ENCODE peak calls at places on chromosomes 7 and 10, in five cellular contexts. R is GM23338, K is upper lobe of right lung, M is astrocyte of the cerebellum, B is NB4. Y is an unnamed sample.

GRCh38 chr10:68367121-68367520 is 34.4 kb upstream of the PBLD start:
- DNase-seq in R (no peak), K (no peak), M (no peak), B (no peak), Y (no peak)

GRCh38 chr10:70111496-70111895 is 21.1 kb downstream of the AIFM2 start:
- DNase-seq in R (no peak), K (no peak), M (no peak), B (no peak), Y (no peak)

GRCh38 chr7:101502466-101503098 is 126.5 kb downstream of the MYL10 start:
- DNase-seq in R (no peak), K (no peak), M (no peak), B (no peak), Y (no peak)

GRCh38 chr7:40786909-40787308 is 652.1 kb downstream of the SUGCT start:
- DNase-seq in R (no peak), K (no peak), M (no peak), B (no peak), Y (no peak)

GRCh38 chr7:134632937-134633540 is 13.6 kb upstream of the BPGM start:
- DNase-seq in R (peak), K (no peak), M (no peak), B (peak), Y (no peak)

GRCh38 chr10:108465871-108466641 is 1301.5 kb upstream of the SORCS1 start:
- DNase-seq in R (peak), K (peak), M (no peak), B (no peak), Y (no peak)

GRCh38 chr10:30398788-30399187 is 35.2 kb upstream of the MAP3K8 start:
- DNase-seq in R (no peak), K (no peak), M (no peak), B (no peak), Y (no peak)

GRCh38 chr10:118041316-118041715 is 5.4 kb downstream of the RAB11FIP2 start:
- DNase-seq in R (no peak), K (no peak), M (peak), B (no peak), Y (peak)

GRCh38 chr10:119542990-119543813 is 683 bp upstream of the RGS10 start:
- DNase-seq in R (peak), K (peak), M (no peak), B (peak), Y (no peak)

GRCh38 chr7:94823952-94824351 is 83.4 kb upstream of the PPP1R9A start:
- DNase-seq in R (no peak), K (no peak), M (peak), B (no peak), Y (peak)

GRCh38 chr7:132655071-132655761 is 78.9 kb upstream of the PLXNA4 start:
- DNase-seq in R (peak), K (no peak), M (peak), B (peak), Y (no peak)

GRCh38 chr7:135930565-135931423 is 46.4 kb downstream of the MTPN start:
- DNase-seq in R (peak), K (no peak), M (no peak), B (no peak), Y (no peak)

GRCh38 chr7:45123913-45124312 is 12.4 kb upstream of the TBRG4 start:
- DNase-seq in R (peak), K (no peak), M (no peak), B (no peak), Y (no peak)

GRCh38 chr7:131653418-131654248 is 97.2 kb upstream of the PODXL start:
- DNase-seq in R (no peak), K (peak), M (no peak), B (no peak), Y (no peak)

GRCh38 chr10:102814456-102814871 is 22.7 kb downstream of the CYP17A1 start:
- DNase-seq in R (no peak), K (no peak), M (no peak), B (peak), Y (no peak)

GRCh38 chr10:116740971-116741370 is 1.4 kb downstream of the HSPA12A start:
- DNase-seq in R (peak), K (no peak), M (no peak), B (no peak), Y (no peak)

GRCh38 chr10:33139191-33139646 is 181.2 kb upstream of the ITGB1 start:
- DNase-seq in R (no peak), K (no peak), M (no peak), B (no peak), Y (no peak)

GRCh38 chr7:152522551-152522950 is 86.7 kb upstream of the KMT2C start:
- DNase-seq in R (peak), K (no peak), M (no peak), B (no peak), Y (no peak)

GRCh38 chr10:6497524-6498140 is 82.4 kb downstream of the PRKCQ start:
- DNase-seq in R (no peak), K (no peak), M (no peak), B (no peak), Y (no peak)

GRCh38 chr7:150964593-150965111 is 13.5 kb downstream of the KCNH2 start:
- DNase-seq in R (peak), K (no peak), M (no peak), B (peak), Y (no peak)

GRCh38 chr10:29619273-29619672 is 15.5 kb downstream of the SVIL start:
- DNase-seq in R (no peak), K (no peak), M (no peak), B (no peak), Y (no peak)

GRCh38 chr10:77857272-77857671 is 69.3 kb downstream of the DLG5 start:
- DNase-seq in R (no peak), K (peak), M (no peak), B (peak), Y (no peak)

GRCh38 chr10:58851606-58852005 is 324.8 kb upstream of the PHYHIPL start:
- DNase-seq in R (no peak), K (no peak), M (no peak), B (no peak), Y (peak)

GRCh38 chr10:88097092-88097894 is 233.9 kb downstream of the PTEN start:
- DNase-seq in R (no peak), K (no peak), M (no peak), B (peak), Y (no peak)

GRCh38 chr7:137501561-137501960 is 158.0 kb upstream of the PTN start:
- DNase-seq in R (no peak), K (no peak), M (no peak), B (no peak), Y (no peak)

GRCh38 chr10:113397031-113397430 is 155.8 kb upstream of the HABP2 start:
- DNase-seq in R (no peak), K (no peak), M (no peak), B (no peak), Y (no peak)

GRCh38 chr7:81676813-81677212 is 93.0 kb downstream of the HGF start:
- DNase-seq in R (no peak), K (no peak), M (peak), B (peak), Y (no peak)

GRCh38 chr10:80900661-80901060 is 363.0 kb downstream of the SH2D4B start:
- DNase-seq in R (no peak), K (no peak), M (no peak), B (no peak), Y (no peak)

GRCh38 chr7:94056796-94057207 is 52.6 kb upstream of the BET1 start:
- DNase-seq in R (peak), K (no peak), M (peak), B (peak), Y (peak)

GRCh38 chr7:90180011-90180585 is 25.8 kb downstream of the STEAP1 start:
- DNase-seq in R (peak), K (no peak), M (peak), B (no peak), Y (peak)

GRCh38 chr10:26612151-26612915 is 85.2 kb upstream of the PDSS1 start:
- DNase-seq in R (no peak), K (no peak), M (no peak), B (no peak), Y (no peak)

GRCh38 chr7:128913856-128914565 is 3.5 kb upstream of the KCP start:
- DNase-seq in R (no peak), K (peak), M (no peak), B (no peak), Y (no peak)
- H3K4me3 ChIP-seq in R (no peak), K (no peak), M (no peak), B (no peak), Y (no peak)

GRCh38 chr7:115910541-115911164 is 119.9 kb downstream of the TFEC start:
- DNase-seq in R (peak), K (no peak), M (peak), B (peak), Y (peak)
- TF ChIP-seq CTCF in R (peak), K (peak), M (peak), B (peak), Y (peak)

GRCh38 chr10:125116652-125117310 is 43.6 kb downstream of the CTBP2 start:
- DNase-seq in R (no peak), K (peak), M (no peak), B (no peak), Y (no peak)
- H3K4me3 ChIP-seq in R (no peak), K (no peak), M (no peak), B (no peak), Y (no peak)

GRCh38 chr7:24767878-24768569 is 10.8 kb upstream of the GSDME start:
- DNase-seq in R (peak), K (no peak), M (no peak), B (no peak), Y (no peak)
- TF ChIP-seq CTCF in R (peak), K (no peak), M (no peak), B (no peak), Y (peak)

DNA sequence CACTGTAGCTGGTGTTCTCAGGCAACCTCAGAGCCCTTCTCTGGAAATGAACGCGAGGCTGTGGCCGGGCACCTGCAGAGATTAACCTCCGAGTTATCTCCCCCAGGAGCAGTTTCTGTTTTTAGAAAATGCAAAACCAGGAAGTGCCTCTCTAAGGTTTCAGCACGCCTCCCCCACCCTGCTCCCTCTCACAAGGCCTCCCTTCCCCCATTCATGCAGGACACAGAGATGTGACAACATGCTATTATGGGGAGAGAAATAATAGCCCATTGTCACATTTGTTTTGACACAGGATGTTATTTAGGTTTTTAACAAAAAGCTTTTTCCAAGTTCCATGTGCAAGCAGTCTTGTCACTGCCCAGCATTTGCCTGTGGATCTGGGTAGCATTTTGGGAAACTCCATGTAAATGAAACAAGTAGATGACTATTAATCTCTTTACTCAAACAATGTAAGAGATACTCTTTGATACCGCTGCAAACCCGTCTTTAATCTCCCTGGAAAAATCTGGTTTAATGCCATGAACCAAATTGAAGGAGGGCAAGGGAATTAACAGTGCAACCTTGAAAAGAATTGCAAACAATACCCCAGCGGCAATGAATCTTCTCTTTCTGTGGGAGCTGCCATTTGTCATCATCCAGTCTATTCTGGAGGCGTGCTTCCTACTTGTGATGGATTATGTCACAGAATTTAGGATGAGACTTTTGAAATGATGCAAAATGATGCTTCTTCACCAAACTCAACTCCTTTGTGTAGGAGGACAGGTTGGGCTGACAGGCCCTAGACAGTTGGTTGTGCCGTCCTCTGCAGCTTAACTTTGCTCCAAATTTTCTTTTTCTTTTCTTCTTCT is 86.5 kb upstream of the NMT2 start:
- DNase-seq in R (peak), K (no peak), M (no peak), B (peak), Y (no peak)
- H3K4me3 ChIP-seq in R (peak), K (peak), M (no peak), B (no peak), Y (no peak)

DNA sequence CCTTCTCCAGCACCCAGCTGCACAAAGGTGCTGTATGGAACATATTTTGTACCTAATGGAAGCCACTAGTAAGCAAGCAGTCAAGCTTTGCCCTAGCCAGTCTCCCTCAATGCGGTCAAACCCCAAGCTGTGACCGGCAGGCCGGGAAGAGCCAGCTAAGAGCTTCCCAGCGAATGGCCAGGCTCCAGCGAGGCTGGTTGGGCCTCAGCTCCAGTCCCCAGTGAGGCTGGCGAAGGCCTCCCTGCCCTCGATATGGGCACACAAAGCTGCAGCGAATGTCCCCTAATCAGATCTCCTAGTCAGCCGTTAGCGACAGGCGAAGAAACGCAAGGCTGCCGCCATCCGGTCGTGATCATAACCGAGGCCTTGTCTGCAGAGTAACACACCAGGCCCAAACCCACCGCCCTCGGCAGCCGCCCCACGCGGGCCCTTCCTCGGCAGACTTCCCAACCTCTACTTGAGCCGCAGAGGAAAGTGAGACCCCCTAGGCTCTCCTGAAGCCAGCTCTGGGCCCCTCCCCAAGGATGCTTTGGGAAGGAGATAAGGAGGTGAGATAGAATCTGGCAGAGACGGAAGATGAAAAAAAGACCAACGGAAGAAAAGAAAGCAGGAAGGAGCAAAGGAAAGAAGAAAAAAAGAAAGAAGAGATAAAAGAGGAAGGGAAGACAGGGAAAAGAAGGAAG is 3.1 kb upstream of the HOXA9 start:
- DNase-seq in R (peak), K (peak), M (no peak), B (no peak), Y (no peak)
- TF ChIP-seq CTCF in R (peak), K (no peak), M (no peak), B (no peak), Y (peak)

DNA sequence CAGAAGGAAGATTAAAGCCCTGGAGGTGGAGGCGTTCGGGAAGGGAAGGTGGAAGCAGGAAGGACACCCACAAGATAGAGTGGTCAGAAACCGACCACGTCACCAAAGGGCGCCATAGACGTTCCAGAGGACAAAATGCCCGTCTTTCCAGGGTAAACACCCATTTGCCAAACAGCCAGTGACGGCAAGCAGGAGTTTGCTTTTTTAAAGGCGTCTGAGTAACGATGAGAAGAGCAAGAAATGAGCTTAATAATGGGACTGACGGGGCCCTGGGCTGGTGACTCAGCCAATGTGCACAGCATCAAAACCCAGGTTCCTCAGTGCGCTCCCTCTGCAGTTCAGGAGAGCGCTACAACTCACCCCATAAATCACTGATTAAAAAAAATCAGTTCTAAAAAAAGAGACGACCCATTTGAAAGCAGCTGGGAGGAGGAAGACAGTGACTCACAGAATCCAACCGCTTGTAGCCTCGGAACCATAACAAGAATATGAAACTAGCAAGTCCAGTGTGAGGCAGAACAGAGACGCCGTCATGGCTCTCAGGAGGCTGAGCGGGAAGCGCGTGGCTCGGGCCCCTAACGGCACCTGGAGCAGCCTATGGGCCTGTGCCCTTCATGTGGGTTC is 5.9 kb downstream of the DIP2C start:
- DNase-seq in R (no peak), K (peak), M (peak), B (no peak), Y (peak)
- H3K4me3 ChIP-seq in R (no peak), K (no peak), M (peak), B (no peak), Y (peak)

DNA sequence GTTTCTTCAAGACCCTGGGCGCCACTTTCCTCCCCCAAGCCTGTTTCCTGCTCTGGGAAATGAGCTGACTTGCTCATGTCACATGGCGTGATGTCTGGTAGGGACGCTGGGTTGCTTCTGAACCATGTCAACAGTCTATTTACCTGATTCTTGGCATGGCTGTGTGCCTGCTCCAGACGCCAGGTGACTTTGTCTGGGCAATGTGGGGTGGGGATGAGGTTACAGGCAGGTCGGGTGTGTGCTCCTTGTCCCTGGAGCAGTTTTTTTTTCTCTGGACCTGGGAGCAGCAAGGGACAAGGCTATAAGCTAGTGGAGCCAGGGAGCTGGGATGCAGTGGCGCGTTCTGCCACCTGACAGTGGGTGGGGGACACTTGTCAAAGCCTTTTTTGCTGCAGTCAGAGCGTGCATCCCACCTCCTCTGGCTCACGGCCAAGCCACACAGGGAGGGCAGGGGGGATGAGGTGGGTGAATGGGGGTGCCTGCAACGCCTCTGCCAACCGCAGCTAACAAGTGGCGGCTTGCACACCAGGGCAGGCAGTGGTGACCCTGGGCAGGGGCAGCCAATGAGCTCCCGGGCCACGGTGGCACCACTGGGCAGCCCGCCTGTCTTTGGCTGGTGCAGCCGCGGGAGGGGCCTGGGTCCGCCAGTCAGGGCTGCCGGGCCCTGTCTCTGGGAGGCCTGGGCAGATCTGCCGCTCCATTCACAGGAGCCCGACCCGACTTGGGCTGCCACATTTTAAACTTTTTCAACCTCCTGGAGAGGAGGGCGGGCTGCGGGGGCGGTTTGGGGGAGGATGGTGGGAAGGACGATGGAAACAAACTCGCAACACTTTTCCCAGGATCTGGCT is 22.9 kb downstream of the DNAJB12 start:
- DNase-seq in R (peak), K (peak), M (no peak), B (peak), Y (no peak)
- TF ChIP-seq CTCF in R (peak), K (peak), M (no peak), B (no peak), Y (peak)